ENCODE peak calls at places on chromosomes 7 and 10, in eight cellular contexts. O is OCI-LY7, F is pancreas, H is mammary epithelial cell, X is heart left ventricle, J is HCT116, Q is left lung, D is colonic mucosa. T is an unnamed sample.
A peak's percentile ranks its signal among the peaks of the same experiment; 100 is the strongest.

GRCh38 chr10:101301111-101301731 is 52.7 kb upstream of the BTRC start:
- DNase-seq in F (peak; percentile 30), D (peak; percentile 28), Q (no peak), X (peak; percentile 41), O (peak; percentile 50), J (peak; percentile 63), H (peak; percentile 64), T (no peak)

GRCh38 chr7:96825285-96825684 is 115.6 kb upstream of the SEM1 start:
- DNase-seq in J (no peak), D (no peak), X (no peak), Q (no peak), H (no peak), O (no peak), F (no peak), T (no peak)

GRCh38 chr10:76302936-76303656 is 871.7 kb downstream of the LRMDA start:
- DNase-seq in J (no peak), Q (no peak), F (no peak), X (peak; percentile 47), O (no peak), H (no peak), D (no peak), T (no peak)

GRCh38 chr10:49220031-49220430 is 31.8 kb upstream of the TMEM273 start:
- DNase-seq in Q (no peak), J (no peak), X (no peak), D (no peak), F (no peak), O (no peak), H (peak; percentile 17), T (no peak)

GRCh38 chr10:48444861-48445841 is 138.7 kb downstream of the MAPK8 start:
- DNase-seq in Q (peak; percentile 29), O (no peak), D (no peak), F (no peak), J (no peak), X (no peak), H (peak; percentile 32), T (no peak)

GRCh38 chr7:72437061-72437460 is 24.9 kb upstream of the CALN1 start:
- DNase-seq in J (no peak), F (no peak), Q (no peak), H (no peak), O (no peak), X (no peak), D (no peak), T (no peak)

GRCh38 chr10:6494934-6495592 is 85.0 kb downstream of the PRKCQ start:
- DNase-seq in J (no peak), F (no peak), O (no peak), D (no peak), X (no peak), H (no peak), Q (no peak), T (peak; percentile 74)

GRCh38 chr7:13106513-13106912 is 419.1 kb downstream of the ARL4A start:
- DNase-seq in D (no peak), J (no peak), X (no peak), O (no peak), H (no peak), Q (no peak), F (no peak), T (no peak)

GRCh38 chr7:5552123-5552522 is 128.5 kb upstream of the TNRC18 start:
- DNase-seq in X (no peak), F (no peak), J (no peak), Q (no peak), O (no peak), D (no peak), H (no peak), T (no peak)

GRCh38 chr10:44651834-44652233 is 259.3 kb upstream of the TMEM72 start:
- DNase-seq in Q (no peak), D (peak; percentile 51), H (no peak), J (no peak), X (no peak), F (no peak), O (no peak), T (no peak)

GRCh38 chr10:16792675-16793074 is 24.5 kb downstream of the RSU1 start:
- DNase-seq in X (peak; percentile 77), D (no peak), F (no peak), J (no peak), H (no peak), Q (no peak), O (no peak), T (no peak)

GRCh38 chr7:102833343-102833742 is 79.5 kb upstream of the LRRC17 start:
- DNase-seq in X (no peak), Q (no peak), O (no peak), J (no peak), H (no peak), D (no peak), F (no peak), T (no peak)

GRCh38 chr7:11969627-11970026 is 137.6 kb upstream of the THSD7A start:
- DNase-seq in X (no peak), Q (no peak), F (no peak), O (no peak), D (no peak), H (no peak), J (no peak), T (no peak)

DNA sequence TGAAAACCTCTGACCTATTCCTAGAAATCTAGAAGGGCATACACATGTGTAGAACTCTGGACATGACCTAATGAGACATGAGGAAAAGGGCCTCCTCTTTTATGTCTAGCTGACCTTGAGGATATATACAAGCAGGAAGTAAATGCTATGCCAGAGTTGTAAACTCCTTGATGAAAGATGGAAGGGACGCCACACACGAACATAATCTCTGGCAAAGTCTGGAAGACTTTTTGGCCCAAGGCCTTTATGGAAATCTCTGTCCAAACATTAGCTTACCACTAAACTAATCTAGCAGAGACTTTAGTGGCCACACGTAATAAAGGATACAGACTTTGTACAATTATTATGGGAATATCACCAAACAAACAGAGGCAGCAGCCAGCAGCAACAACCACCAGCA is 138.1 kb upstream of the THSD7A start:
- DNase-seq in X (no peak), H (no peak), Q (no peak), D (no peak), J (no peak), F (no peak), O (no peak), T (no peak)
- H3K9me3 ChIP-seq in X (no peaks in the 10 kb centered on the region), H (no peaks in the 10 kb centered on the region), Q (no peaks in the 10 kb centered on the region), D (no peaks in the 10 kb centered on the region), J (no peaks in the 10 kb centered on the region), F (no peaks in the 10 kb centered on the region), O (no peaks in the 10 kb centered on the region), T (no peaks in the 10 kb centered on the region)

GRCh38 chr10:686155-686931 is 3.1 kb downstream of the DIP2C start:
- DNase-seq in X (no peak), F (no peak), D (no peak), H (no peak), O (no peak), Q (no peak), J (no peak), T (no peak)
- H3K4me3 ChIP-seq in X (no peak overlapping the region), F (no peak overlapping the region), D (no peak overlapping the region), H (no peak overlapping the region), O (no peak overlapping the region), Q (no peak overlapping the region), J (no peak overlapping the region), T (no peak overlapping the region)

GRCh38 chr7:101154693-101155102 is 422 bp downstream of the AP1S1 start:
- DNase-seq in O (no peak), F (no peak), H (no peak), Q (no peak), J (no peak), X (no peak), D (peak; percentile 42), T (no peak)

GRCh38 chr7:101156866-101157589 is 2.8 kb downstream of the AP1S1 start:
- DNase-seq in F (no peak), X (no peak), D (peak; percentile 83), H (no peak), Q (no peak), J (no peak), O (no peak), T (no peak)

GRCh38 chr7:101153969-101154692 is at the start of gene AP1S1:
- DNase-seq in O (peak; percentile 95), X (peak; percentile 96), Q (peak; percentile 95), F (peak; percentile 95), D (peak; percentile 96), H (peak; percentile 95), J (peak; percentile 96), T (peak; percentile 82)

GRCh38 chr7:101156277-101156676 is 2.0 kb downstream of the AP1S1 start:
- DNase-seq in J (no peak), H (no peak), Q (no peak), O (no peak), X (no peak), F (no peak), D (no peak), T (no peak)

DNA sequence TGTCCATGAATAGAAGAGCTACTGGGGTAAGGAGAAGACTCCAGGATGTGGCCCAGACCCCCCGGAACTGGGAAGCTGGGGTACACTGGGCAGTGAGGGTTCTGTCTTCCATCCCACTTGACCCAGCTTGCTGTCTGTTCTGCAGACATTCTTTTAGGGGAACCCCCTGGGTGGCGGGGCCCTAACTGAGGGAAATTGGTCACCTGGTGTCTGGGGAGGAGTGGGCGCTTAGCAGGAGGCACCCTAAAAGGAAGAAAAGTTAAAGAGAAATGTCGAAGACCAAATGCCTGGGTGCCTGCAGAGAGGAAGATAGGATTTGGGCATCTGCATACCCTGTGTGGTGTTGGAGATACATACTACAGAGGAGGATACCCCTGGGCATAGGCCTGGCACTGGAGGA is 1.0 kb downstream of the AP1S1 start:
- DNase-seq in X (no peak), F (no peak), O (no peak), H (no peak), D (no peak), J (no peak), Q (no peak), T (no peak)
- H3K9me3 ChIP-seq in X (no peaks in the 10 kb centered on the region), F (no peaks in the 10 kb centered on the region), O (no peaks in the 10 kb centered on the region), H (no peaks in the 10 kb centered on the region), D (no peaks in the 10 kb centered on the region), J (no peaks in the 10 kb centered on the region), Q (no peaks in the 10 kb centered on the region), T (no peaks in the 10 kb centered on the region)

GRCh38 chr7:116628971-116629586 is 42.9 kb upstream of the MET start:
- DNase-seq in H (peak; percentile 73), J (no peak), D (no peak), O (no peak), F (peak; percentile 58), X (peak; percentile 38), Q (no peak), T (no peak)

GRCh38 chr7:116632349-116632748 is 39.6 kb upstream of the MET start:
- DNase-seq in X (no peak), H (peak; percentile 50), D (no peak), Q (no peak), O (no peak), J (no peak), F (no peak), T (no peak)

GRCh38 chr7:116631676-116632075 is 40.3 kb upstream of the MET start:
- DNase-seq in H (no peak), J (no peak), O (no peak), Q (no peak), D (no peak), X (no peak), F (no peak), T (no peak)

GRCh38 chr7:116630932-116631449 is 41.0 kb upstream of the MET start:
- DNase-seq in J (peak; percentile 96), X (peak; percentile 79), H (peak; percentile 100), O (no peak), D (peak; percentile 88), Q (peak; percentile 77), F (peak; percentile 89), T (no peak)

DNA sequence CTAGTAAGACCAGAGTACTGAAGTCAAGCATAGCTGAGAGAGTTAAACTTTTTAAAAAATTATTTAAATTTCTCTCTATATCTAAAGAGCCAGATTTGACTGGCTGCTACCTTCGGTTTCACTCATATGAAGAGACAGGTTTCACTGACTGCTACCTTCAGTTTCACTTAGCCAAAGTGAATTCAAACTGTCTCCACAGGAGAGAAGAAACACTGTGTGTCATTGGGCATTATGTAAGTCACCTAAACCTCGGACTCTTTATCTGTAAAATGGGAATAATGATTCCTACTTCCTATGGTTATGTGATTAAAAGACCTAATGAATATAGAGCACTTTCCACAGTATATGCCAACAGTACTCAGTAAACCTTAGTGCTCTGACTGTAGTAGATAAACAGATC is 41.6 kb upstream of the MET start:
- DNase-seq in Q (no peak), D (no peak), J (no peak), O (no peak), H (peak; percentile 44), F (no peak), X (no peak), T (no peak)
- H3K4me3 ChIP-seq in Q (no peak overlapping the region), D (no peak overlapping the region), J (peak overlapping the region; percentile 3), O (no peak overlapping the region), H (no peak overlapping the region), F (no peak overlapping the region), X (no peak overlapping the region), T (no peak overlapping the region)

T was measured in naive thymus-derived CD4-positive, alpha-beta T cell.